ENCODE peak calls at places on chromosomes 1 and 21, in five cellular contexts. X is fibroblast of lung, G is left ventricle myocardium inferior, J is glutamatergic neuron, C is AG04450. A is an unnamed sample.

GRCh38 chr21:39588884-39589283 is 23.9 kb upstream of the B3GALT5 start:
- DNase-seq in X (no peak), J (no peak), C (no peak), G (no peak), A (no peak)

GRCh38 chr1:32780628-32781267 is 36.4 kb downstream of the YARS1 start:
- DNase-seq in J (no peak), G (no peak), C (no peak), X (no peak), A (peak; percentile 39)

GRCh38 chr1:93579891-93580290 is 101.7 kb downstream of the BCAR3 start:
- DNase-seq in X (peak; percentile 92), J (no peak), G (peak; percentile 52), C (peak; percentile 89), A (peak; percentile 98)

GRCh38 chr1:183090386-183091006 is 67.3 kb downstream of the LAMC1 start:
- DNase-seq in J (no peak), C (no peak), G (peak; percentile 67), X (peak; percentile 83), A (peak; percentile 89)

GRCh38 chr1:2354511-2355407 is 36.6 kb downstream of the MORN1 start:
- DNase-seq in G (no peak), C (no peak), X (no peak), J (no peak), A (no peak)

GRCh38 chr1:203467550-203467921 is 8.1 kb upstream of the PRELP start:
- DNase-seq in C (no peak), J (no peak), X (no peak), G (peak; percentile 82), A (peak; percentile 36)

GRCh38 chr1:56686171-56686570 is 41.1 kb downstream of the PRKAA2 start:
- DNase-seq in C (peak; percentile 15), X (peak; percentile 28), G (no peak), J (no peak), A (peak; percentile 42)

GRCh38 chr1:197178998-197179397 is 32.5 kb upstream of the ASPM start:
- DNase-seq in J (no peak), G (no peak), C (no peak), X (peak; percentile 70), A (peak; percentile 57)

GRCh38 chr1:199172286-199173124 is 533.7 kb downstream of the PTPRC start:
- DNase-seq in X (peak; percentile 32), G (no peak), C (no peak), J (no peak), A (no peak)

GRCh38 chr1:100077525-100077924 is 55.2 kb downstream of the SASS6 start:
- DNase-seq in G (no peak), X (peak; percentile 15), C (no peak), J (no peak), A (no peak)

GRCh38 chr1:236799001-236799400 is 3.9 kb downstream of the MTR start:
- DNase-seq in G (no peak), C (no peak), X (no peak), J (no peak), A (no peak)

GRCh38 chr21:44564886-44565598 is 6.4 kb upstream of the KRTAP10-3 start:
- DNase-seq in J (no peak), G (no peak), C (no peak), X (no peak), A (no peak)

GRCh38 chr1:1527092-1527816 is 13.2 kb downstream of the TMEM240 start:
- DNase-seq in C (no peak), G (no peak), X (no peak), J (no peak), A (no peak)

GRCh38 chr1:89523597-89524368 is 846 bp upstream of the LRRC8B start:
- DNase-seq in C (no peak), J (peak; percentile 37), X (no peak), G (peak; percentile 36), A (peak; percentile 75)

GRCh38 chr1:94623560-94624148 is 82.1 kb upstream of the F3 start:
- DNase-seq in J (no peak), G (no peak), X (peak; percentile 87), C (no peak), A (no peak)

GRCh38 chr21:43808367-43808766 is 19.0 kb downstream of the RRP1 start:
- DNase-seq in X (no peak), J (no peak), G (no peak), C (no peak), A (no peak)

GRCh38 chr1:110356379-110356778 is 17.2 kb downstream of the RBM15 start:
- DNase-seq in G (no peak), X (peak; percentile 20), C (no peak), J (no peak), A (no peak)

GRCh38 chr1:61318319-61319125 is 236.2 kb downstream of the NFIA start:
- DNase-seq in G (no peak), J (no peak), C (peak; percentile 13), X (peak; percentile 69), A (peak; percentile 94)

GRCh38 chr1:63087966-63088365 is 234.4 kb upstream of the FOXD3 start:
- DNase-seq in X (peak; percentile 11), J (peak; percentile 65), G (no peak), C (no peak), A (no peak)
- TF ChIP-seq CTCF in X (no peak), J (peak; percentile 41), G (peak; percentile 11), C (peak; percentile 20), A (no peak)

GRCh38 chr1:108570128-108570527 is 10.2 kb downstream of the EEIG2 start:
- DNase-seq in G (no peak), J (no peak), X (no peak), C (no peak), A (no peak)
- TF ChIP-seq CTCF in G (peak; percentile 38), J (no peak), X (peak; percentile 18), C (peak; percentile 31), A (peak; percentile 51)

GRCh38 chr21:41453761-41454160 is 27.7 kb downstream of the MX1 start:
- DNase-seq in C (no peak), X (no peak), J (no peak), G (no peak), A (no peak)
- TF ChIP-seq CTCF in C (no peak), X (no peak), J (no peak), G (no peak), A (no peak)

DNA sequence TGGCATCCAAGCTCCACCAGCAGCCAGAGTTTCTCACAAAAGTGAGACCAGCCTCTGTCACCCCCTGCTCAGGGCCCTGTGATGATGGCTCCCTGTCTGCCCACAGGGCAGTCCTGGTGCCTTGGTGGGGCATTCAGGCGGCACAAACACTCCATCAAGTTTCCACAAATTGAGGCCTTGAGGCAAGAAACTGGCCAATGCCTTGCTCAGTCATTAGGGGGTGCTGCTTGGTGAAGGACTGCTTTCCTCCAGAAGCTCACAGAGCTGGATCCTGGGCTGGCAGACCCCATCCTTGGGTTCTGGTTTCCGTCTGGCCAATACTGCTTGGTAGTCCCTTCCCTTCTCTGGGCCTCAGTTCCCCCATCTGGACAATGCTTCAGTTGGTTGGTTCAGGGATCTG is 12.5 kb upstream of the AHDC1 start:
- DNase-seq in J (no peak), G (no peak), C (no peak), X (no peak), A (no peak)
- TF ChIP-seq CTCF in J (no peak), G (peak; percentile 10), C (peak; percentile 27), X (no peak), A (peak; percentile 10)

DNA sequence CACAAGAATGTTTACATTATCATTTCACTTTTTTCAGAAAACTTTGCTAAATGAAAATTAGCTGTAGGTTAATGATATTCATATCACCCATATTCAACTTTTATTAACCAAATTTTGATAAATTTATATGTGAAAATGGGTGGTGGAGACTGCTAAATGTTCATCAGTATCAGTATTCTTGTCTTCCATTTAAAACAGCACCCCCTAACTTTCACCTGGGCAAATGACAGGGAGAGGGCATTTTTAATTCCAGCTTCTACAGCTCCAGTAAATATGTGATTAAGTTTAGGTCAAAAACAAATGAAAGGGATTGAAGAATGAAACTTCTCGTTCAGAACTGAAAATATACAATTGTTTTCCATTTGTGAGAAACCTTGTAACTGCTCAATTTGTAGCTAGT is 722.2 kb downstream of the KCNT2 start:
- DNase-seq in X (no peak), J (no peak), C (no peak), G (no peak), A (no peak)
- TF ChIP-seq CTCF in X (no peak), J (no peak), C (no peak), G (no peak), A (no peak)

DNA sequence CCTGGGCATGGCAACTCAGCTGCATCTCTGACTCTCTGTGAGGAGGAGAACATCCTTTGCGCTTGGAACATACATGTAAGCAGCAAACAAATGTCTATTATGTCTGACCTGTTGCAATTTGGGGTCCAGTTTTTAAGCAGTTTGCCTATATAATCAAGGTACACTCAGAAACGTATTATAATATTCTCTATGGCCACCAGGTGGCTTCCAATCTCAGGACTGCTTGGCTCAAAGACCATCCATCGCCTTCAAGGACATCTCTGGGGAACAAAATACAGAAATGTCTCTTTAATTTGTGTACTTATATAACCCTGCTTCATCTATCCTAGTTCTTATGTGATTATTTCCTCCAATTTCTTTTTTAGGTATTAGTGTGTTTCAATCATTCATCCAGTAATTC is 227.2 kb downstream of the OLFM3 start:
- DNase-seq in J (no peak), C (no peak), G (no peak), X (no peak), A (peak; percentile 6)
- TF ChIP-seq CTCF in J (peak; percentile 71), C (peak; percentile 43), G (no peak), X (no peak), A (peak; percentile 33)

GRCh38 chr1:228164561-228165371 is 838 bp upstream of the IBA57 start:
- DNase-seq in J (no peak), C (no peak), X (no peak), G (no peak), A (no peak)

GRCh38 chr1:228163776-228164534 is 1.6 kb upstream of the IBA57 start:
- DNase-seq in J (no peak), C (no peak), G (no peak), X (no peak), A (no peak)

GRCh38 chr1:228165372-228166169 is at the start of gene IBA57:
- DNase-seq in C (peak; percentile 97), X (peak; percentile 98), J (peak; percentile 99), G (peak; percentile 100), A (peak; percentile 98)

GRCh38 chr1:228168563-228169270 is 3.1 kb downstream of the IBA57 start:
- DNase-seq in G (no peak), C (no peak), J (peak; percentile 9), X (no peak), A (no peak)

GRCh38 chr1:228166170-228166936 is 749 bp downstream of the IBA57 start:
- DNase-seq in J (peak; percentile 58), C (no peak), G (peak; percentile 65), X (peak; percentile 52), A (peak; percentile 78)
- TF ChIP-seq CTCF in J (no peak), C (peak; percentile 12), G (peak; percentile 44), X (peak; percentile 39), A (peak; percentile 14)

DNA sequence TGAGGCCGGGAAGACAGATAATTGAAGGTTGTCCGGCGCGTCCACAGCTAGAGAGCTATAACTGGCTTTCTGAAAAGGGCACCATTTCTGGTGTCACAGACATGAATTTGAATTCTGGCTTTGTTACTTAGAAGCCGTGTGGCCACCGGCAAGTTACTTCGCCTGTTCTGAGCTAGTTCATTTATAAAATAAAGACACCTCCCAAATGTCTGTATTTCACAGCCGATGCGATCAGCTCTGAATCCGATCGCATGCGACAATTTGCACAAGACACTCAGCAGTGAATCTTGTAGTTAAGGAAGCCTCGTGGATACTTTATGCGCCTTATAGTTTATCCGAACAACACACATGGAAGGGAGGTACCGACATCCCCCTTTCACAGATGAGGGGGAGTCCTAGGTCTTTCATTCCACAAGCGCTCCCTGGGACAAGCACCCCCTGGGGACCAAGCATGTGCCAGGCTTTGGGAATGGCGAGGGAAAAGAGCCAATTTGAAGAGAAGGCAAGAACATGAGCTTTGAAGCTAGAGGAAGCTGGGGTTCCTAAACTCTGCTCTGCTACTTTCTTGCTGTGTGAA is 4.0 kb downstream of the ID3 start:
- DNase-seq in G (no peak), X (no peak), C (no peak), J (no peak), A (peak; percentile 59)
- TF ChIP-seq CTCF in G (no peak), X (peak; percentile 1), C (no peak), J (no peak), A (no peak)

GRCh38 chr1:54977938-54978337 is 2.5 kb upstream of the TMEM61 start:
- DNase-seq in C (no peak), J (no peak), G (no peak), X (no peak), A (no peak)
- TF ChIP-seq CTCF in C (no peak), J (no peak), G (no peak), X (no peak), A (no peak)

A was measured in fibroblast of mammary gland.